ENCODE peak calls at places on chromosomes 2 and 18, in seven cellular contexts. L is pons; W is AG09319; C is retinal pigment epithelial cell; V is anterior cingulate cortex; H is activated CD4-positive, alpha-beta T cell treated with anti-CD3 and anti-CD28 coated beads, Interleukin-2, amount 50 U/mL, for 48 hours; Q is cardiac fibroblast. G is an unnamed sample.

GRCh38 chr2:24886114-24886501 is 33.9 kb downstream of the ADCY3 start:
- DNase-seq in C (no peak), L (no peak), W (no peak), Q (no peak), V (no peak), H (no peak), G (no peak)

GRCh38 chr2:84796798-84797197 is 84.1 kb downstream of the TRABD2A start:
- DNase-seq in Q (no peak), V (no peak), C (no peak), H (no peak), L (no peak), W (no peak), G (no peak)

GRCh38 chr2:96247896-96248295 is 17.9 kb downstream of the TMEM127 start:
- DNase-seq in Q (no peak), W (no peak), L (no peak), V (no peak), H (no peak), C (no peak), G (no peak)

GRCh38 chr18:2326999-2327398 is 244.3 kb downstream of the METTL4 start:
- DNase-seq in L (no peak), H (no peak), V (no peak), C (no peak), W (no peak), Q (peak), G (no peak)

GRCh38 chr2:115194623-115195022 is 752.2 kb downstream of the DPP10 start:
- DNase-seq in Q (no peak), C (no peak), W (no peak), H (no peak), V (no peak), L (no peak), G (no peak)

GRCh38 chr2:48856144-48856543 is 100.6 kb upstream of the LHCGR start:
- DNase-seq in H (no peak), V (no peak), W (no peak), L (no peak), Q (no peak), C (no peak), G (no peak)

GRCh38 chr2:219461669-219462068 is 27.0 kb downstream of the SPEG start:
- DNase-seq in L (no peak), C (no peak), V (no peak), H (no peak), W (no peak), Q (no peak), G (no peak)

GRCh38 chr18:13394794-13395193 is 176.2 kb downstream of the LDLRAD4 start:
- DNase-seq in H (no peak), Q (no peak), L (no peak), W (no peak), C (no peak), V (no peak), G (no peak)

GRCh38 chr2:10282621-10283105 is 20.0 kb upstream of the HPCAL1 start:
- DNase-seq in V (no peak), C (no peak), L (no peak), Q (no peak), W (no peak), H (no peak), G (no peak)

GRCh38 chr2:74925361-74925786 is 33.1 kb upstream of the POLE4 start:
- DNase-seq in L (no peak), C (no peak), H (no peak), V (no peak), Q (no peak), W (no peak), G (no peak)

GRCh38 chr18:10245517-10246175 is 208.8 kb upstream of the APCDD1 start:
- DNase-seq in W (no peak), Q (no peak), V (no peak), L (peak), H (no peak), C (no peak), G (no peak)

GRCh38 chr18:40382191-40382590 is 1572.8 kb upstream of the PIK3C3 start:
- DNase-seq in V (no peak), L (no peak), H (no peak), C (no peak), W (no peak), Q (no peak), G (no peak)

GRCh38 chr2:206921507-206921906 is 17.8 kb upstream of the CPO start:
- DNase-seq in L (no peak), C (no peak), W (no peak), H (no peak), V (no peak), Q (no peak), G (no peak)

GRCh38 chr2:147364597-147364996 is 480.2 kb upstream of the ACVR2A start:
- DNase-seq in L (no peak), Q (no peak), H (no peak), W (no peak), C (no peak), V (no peak), G (no peak)

GRCh38 chr18:79420033-79420745 is 24.5 kb downstream of the NFATC1 start:
- DNase-seq in H (no peak), V (no peak), W (no peak), C (no peak), Q (no peak), L (no peak), G (no peak)

GRCh38 chr18:43620936-43621335 is 343.6 kb upstream of the SYT4 start:
- DNase-seq in H (no peak), W (no peak), L (peak), V (no peak), C (no peak), Q (peak), G (peak)

GRCh38 chr18:22841840-22842239 is 91.3 kb upstream of the RBBP8 start:
- DNase-seq in Q (peak), H (no peak), C (peak), L (no peak), W (peak), V (no peak), G (no peak)

GRCh38 chr2:45404807-45405297 is 206.2 kb downstream of the SRBD1 start:
- DNase-seq in H (no peak), L (no peak), C (no peak), V (no peak), W (no peak), Q (peak), G (no peak)

GRCh38 chr2:79717364-79718007 is 204.6 kb downstream of the CTNNA2 start:
- DNase-seq in H (no peak), V (no peak), Q (peak), L (no peak), W (peak), C (peak), G (no peak)

GRCh38 chr2:230441188-230441897 is 25.3 kb downstream of the SP100 start:
- DNase-seq in C (no peak), H (peak), L (no peak), V (no peak), Q (peak), W (peak), G (no peak)

GRCh38 chr2:201969241-201969937 is 64.3 kb upstream of the FZD7 start:
- DNase-seq in V (no peak), H (no peak), W (no peak), C (no peak), Q (no peak), L (no peak), G (no peak)

GRCh38 chr2:227325824-227326195 is 759 bp downstream of the MFF start:
- DNase-seq in H (peak), L (peak), C (no peak), Q (peak), V (peak), W (no peak), G (peak)

GRCh38 chr2:150267651-150268415 is 219.6 kb downstream of the RND3 start:
- DNase-seq in L (no peak), H (no peak), W (no peak), C (no peak), Q (no peak), V (no peak), G (no peak)

GRCh38 chr2:128378231-128379020 is 59.8 kb upstream of the HS6ST1 start:
- DNase-seq in L (no peak), Q (no peak), H (no peak), W (no peak), V (no peak), C (no peak), G (no peak)